ENCODE peak calls at places on chromosomes 13 and 19, in ten cellular contexts. One of them, this sample, is unnamed.
A peak's percentile ranks its signal among the peaks of the same experiment; 100 is the strongest.

GRCh38 chr19:14530005-14530348 is 583 bp downstream of the TECR start:
- DNase-seq in endodermal cell: no peak
- DNase-seq in adrenal gland: no peak
- DNase-seq in PC-3: no peak
- DNase-seq in cardiac muscle cell: no peak
- DNase-seq in effector memory CD4-positive, alpha-beta T cell: no peak
- DNase-seq in CD8-positive, alpha-beta memory T cell: no peak
- DNase-seq in CD4-positive, CD25-positive, alpha-beta regulatory T cell: no peak
- DNase-seq in ascending aorta: no peak
- DNase-seq in esophagus muscularis mucosa: no peak
- DNase-seq in this sample: no peak

GRCh38 chr13:113950451-113951245 is 23.2 kb downstream of the C13orf46 start:
- DNase-seq in endodermal cell: no peak
- DNase-seq in adrenal gland: no peak
- DNase-seq in PC-3: no peak
- DNase-seq in cardiac muscle cell: no peak
- DNase-seq in effector memory CD4-positive, alpha-beta T cell: no peak
- DNase-seq in CD8-positive, alpha-beta memory T cell: no peak
- DNase-seq in CD4-positive, CD25-positive, alpha-beta regulatory T cell: no peak
- DNase-seq in ascending aorta: no peak
- DNase-seq in esophagus muscularis mucosa: no peak
- DNase-seq in this sample: no peak

GRCh38 chr19:39409207-39409885 is 2.7 kb downstream of the ZFP36 start:
- DNase-seq in endodermal cell: peak; percentile 97
- DNase-seq in adrenal gland: peak; percentile 84
- DNase-seq in PC-3: peak; percentile 90
- DNase-seq in cardiac muscle cell: peak; percentile 58
- DNase-seq in effector memory CD4-positive, alpha-beta T cell: peak; percentile 86
- DNase-seq in CD8-positive, alpha-beta memory T cell: peak; percentile 90
- DNase-seq in CD4-positive, CD25-positive, alpha-beta regulatory T cell: peak; percentile 85
- DNase-seq in ascending aorta: peak; percentile 94
- DNase-seq in esophagus muscularis mucosa: peak; percentile 97
- DNase-seq in this sample: no peak

GRCh38 chr13:43815204-43815603 is 28.4 kb upstream of the ENOX1 start:
- DNase-seq in endodermal cell: no peak
- DNase-seq in adrenal gland: no peak
- DNase-seq in PC-3: no peak
- DNase-seq in cardiac muscle cell: peak; percentile 44
- DNase-seq in effector memory CD4-positive, alpha-beta T cell: no peak
- DNase-seq in CD8-positive, alpha-beta memory T cell: no peak
- DNase-seq in CD4-positive, CD25-positive, alpha-beta regulatory T cell: no peak
- DNase-seq in ascending aorta: no peak
- DNase-seq in esophagus muscularis mucosa: no peak
- DNase-seq in this sample: no peak

GRCh38 chr13:87798536-87798935 is 127.4 kb downstream of the SLITRK5 start:
- DNase-seq in endodermal cell: no peak
- DNase-seq in adrenal gland: no peak
- DNase-seq in PC-3: no peak
- DNase-seq in cardiac muscle cell: no peak
- DNase-seq in effector memory CD4-positive, alpha-beta T cell: no peak
- DNase-seq in CD8-positive, alpha-beta memory T cell: no peak
- DNase-seq in CD4-positive, CD25-positive, alpha-beta regulatory T cell: no peak
- DNase-seq in ascending aorta: no peak
- DNase-seq in esophagus muscularis mucosa: no peak
- DNase-seq in this sample: peak; percentile 69

GRCh38 chr13:41458187-41458938 is 1.0 kb downstream of the RGCC start:
- DNase-seq in endodermal cell: peak; percentile 74
- DNase-seq in adrenal gland: peak; percentile 31
- DNase-seq in PC-3: peak; percentile 15
- DNase-seq in cardiac muscle cell: peak; percentile 45
- DNase-seq in effector memory CD4-positive, alpha-beta T cell: no peak
- DNase-seq in CD8-positive, alpha-beta memory T cell: peak; percentile 69
- DNase-seq in CD4-positive, CD25-positive, alpha-beta regulatory T cell: peak; percentile 63
- DNase-seq in ascending aorta: no peak
- DNase-seq in esophagus muscularis mucosa: no peak
- DNase-seq in this sample: no peak

GRCh38 chr19:50500060-50500752 is 10.8 kb downstream of the JOSD2 start:
- DNase-seq in endodermal cell: peak; percentile 77
- DNase-seq in adrenal gland: no peak
- DNase-seq in PC-3: no peak
- DNase-seq in cardiac muscle cell: peak; percentile 96
- DNase-seq in effector memory CD4-positive, alpha-beta T cell: no peak
- DNase-seq in CD8-positive, alpha-beta memory T cell: peak; percentile 52
- DNase-seq in CD4-positive, CD25-positive, alpha-beta regulatory T cell: no peak
- DNase-seq in ascending aorta: no peak
- DNase-seq in esophagus muscularis mucosa: no peak
- DNase-seq in this sample: peak; percentile 97

GRCh38 chr13:100434010-100434763 is 154.4 kb downstream of the GGACT start:
- DNase-seq in endodermal cell: no peak
- DNase-seq in adrenal gland: no peak
- DNase-seq in PC-3: peak; percentile 30
- DNase-seq in cardiac muscle cell: no peak
- DNase-seq in effector memory CD4-positive, alpha-beta T cell: no peak
- DNase-seq in CD8-positive, alpha-beta memory T cell: no peak
- DNase-seq in CD4-positive, CD25-positive, alpha-beta regulatory T cell: no peak
- DNase-seq in ascending aorta: no peak
- DNase-seq in esophagus muscularis mucosa: no peak
- DNase-seq in this sample: no peak

GRCh38 chr13:112124100-112124499 is 57.2 kb downstream of the SOX1 start:
- DNase-seq in endodermal cell: peak; percentile 6
- DNase-seq in adrenal gland: no peak
- DNase-seq in PC-3: no peak
- DNase-seq in cardiac muscle cell: no peak
- DNase-seq in effector memory CD4-positive, alpha-beta T cell: no peak
- DNase-seq in CD8-positive, alpha-beta memory T cell: no peak
- DNase-seq in CD4-positive, CD25-positive, alpha-beta regulatory T cell: no peak
- DNase-seq in ascending aorta: no peak
- DNase-seq in esophagus muscularis mucosa: no peak
- DNase-seq in this sample: peak; percentile 14

GRCh38 chr19:13796301-13797057 is 1.2 kb downstream of the ZSWIM4 start:
- DNase-seq in endodermal cell: peak; percentile 81
- DNase-seq in adrenal gland: peak; percentile 76
- DNase-seq in PC-3: peak; percentile 97
- DNase-seq in cardiac muscle cell: no peak
- DNase-seq in effector memory CD4-positive, alpha-beta T cell: no peak
- DNase-seq in CD8-positive, alpha-beta memory T cell: no peak
- DNase-seq in CD4-positive, CD25-positive, alpha-beta regulatory T cell: no peak
- DNase-seq in ascending aorta: peak; percentile 95
- DNase-seq in esophagus muscularis mucosa: peak; percentile 94
- DNase-seq in this sample: peak; percentile 80

GRCh38 chr13:113209880-113210421 is 538 bp downstream of the CUL4A start:
- DNase-seq in endodermal cell: peak; percentile 88
- DNase-seq in adrenal gland: peak; percentile 58
- DNase-seq in PC-3: peak; percentile 49
- DNase-seq in cardiac muscle cell: peak; percentile 60
- DNase-seq in effector memory CD4-positive, alpha-beta T cell: peak; percentile 78
- DNase-seq in CD8-positive, alpha-beta memory T cell: peak; percentile 86
- DNase-seq in CD4-positive, CD25-positive, alpha-beta regulatory T cell: peak; percentile 81
- DNase-seq in ascending aorta: peak; percentile 73
- DNase-seq in esophagus muscularis mucosa: peak; percentile 93
- DNase-seq in this sample: peak; percentile 53

GRCh38 chr19:43522929-43523328 is 4.1 kb downstream of the ETHE1 start:
- DNase-seq in endodermal cell: no peak
- DNase-seq in adrenal gland: no peak
- DNase-seq in PC-3: no peak
- DNase-seq in cardiac muscle cell: no peak
- DNase-seq in effector memory CD4-positive, alpha-beta T cell: no peak
- DNase-seq in CD8-positive, alpha-beta memory T cell: no peak
- DNase-seq in CD4-positive, CD25-positive, alpha-beta regulatory T cell: no peak
- DNase-seq in ascending aorta: no peak
- DNase-seq in esophagus muscularis mucosa: no peak
- DNase-seq in this sample: no peak

GRCh38 chr19:45630463-45630862 is 8.7 kb downstream of the EML2 start:
- DNase-seq in endodermal cell: no peak
- DNase-seq in adrenal gland: no peak
- DNase-seq in PC-3: peak; percentile 89
- DNase-seq in cardiac muscle cell: no peak
- DNase-seq in effector memory CD4-positive, alpha-beta T cell: no peak
- DNase-seq in CD8-positive, alpha-beta memory T cell: no peak
- DNase-seq in CD4-positive, CD25-positive, alpha-beta regulatory T cell: no peak
- DNase-seq in ascending aorta: no peak
- DNase-seq in esophagus muscularis mucosa: no peak
- DNase-seq in this sample: no peak

DNA sequence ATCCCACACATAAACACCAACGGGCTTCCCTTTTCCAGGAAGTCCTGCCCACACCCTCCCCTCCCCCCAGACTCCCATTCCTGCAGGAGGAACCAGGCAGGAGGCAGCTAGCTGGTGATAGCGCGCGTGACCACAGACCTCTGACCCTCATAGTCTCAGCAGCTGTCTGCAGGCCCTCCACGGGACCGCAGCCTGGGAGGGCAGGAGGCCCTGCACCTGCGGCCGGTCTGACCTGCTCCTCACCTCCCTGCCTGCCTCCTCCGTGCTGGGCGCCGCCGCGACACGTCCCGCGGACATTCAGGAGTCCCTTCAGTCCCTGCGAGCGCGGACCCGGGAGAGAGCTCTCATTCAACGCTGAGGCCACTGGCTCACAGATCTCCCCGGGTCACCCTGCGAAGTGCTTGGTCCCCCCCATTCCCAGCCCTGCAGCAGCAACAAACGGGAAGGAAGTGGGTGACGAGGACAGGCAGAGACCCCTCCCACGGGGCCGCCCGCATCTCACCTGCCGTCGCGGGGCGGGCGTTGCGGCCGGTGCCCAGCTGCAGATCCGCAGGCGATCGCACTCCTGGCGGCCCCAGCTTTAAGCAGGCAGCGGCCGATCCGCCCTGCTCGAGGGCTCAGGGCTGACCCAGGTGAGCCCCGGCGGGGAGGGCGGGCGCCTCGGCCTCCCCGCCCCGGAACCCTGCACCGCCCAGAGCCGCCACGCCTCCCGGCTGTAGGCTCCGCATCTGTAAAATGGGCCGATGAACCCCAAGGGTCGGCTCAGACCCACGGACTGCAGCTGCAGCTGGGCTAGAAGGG is 1.1 kb upstream of the ACP5 start:
- DNase-seq in endodermal cell: peak; percentile 75
- DNase-seq in adrenal gland: peak; percentile 46
- DNase-seq in PC-3: no peak
- DNase-seq in cardiac muscle cell: peak; percentile 20
- DNase-seq in effector memory CD4-positive, alpha-beta T cell: no peak
- DNase-seq in CD8-positive, alpha-beta memory T cell: peak; percentile 56
- DNase-seq in CD4-positive, CD25-positive, alpha-beta regulatory T cell: peak; percentile 43
- DNase-seq in ascending aorta: no peak
- DNase-seq in esophagus muscularis mucosa: no peak
- DNase-seq in this sample: peak; percentile 57
- H3K4me1 ChIP-seq in endodermal cell: no peaks in the 10 kb centered on the region
- H3K4me1 ChIP-seq in adrenal gland: peaks cover 5% of the 10 kb centered on the region
- H3K4me1 ChIP-seq in PC-3: no peaks in the 10 kb centered on the region
- H3K4me1 ChIP-seq in cardiac muscle cell: no peaks in the 10 kb centered on the region
- H3K4me1 ChIP-seq in effector memory CD4-positive, alpha-beta T cell: peaks cover 20% of the 10 kb centered on the region
- H3K4me1 ChIP-seq in CD8-positive, alpha-beta memory T cell: peaks cover 47% of the 10 kb centered on the region
- H3K4me1 ChIP-seq in CD4-positive, CD25-positive, alpha-beta regulatory T cell: peaks cover 43% of the 10 kb centered on the region
- H3K4me1 ChIP-seq in ascending aorta: peaks cover 3% of the 10 kb centered on the region
- H3K4me1 ChIP-seq in esophagus muscularis mucosa: peaks cover 19% of the 10 kb centered on the region
- H3K4me1 ChIP-seq in this sample: no peaks in the 10 kb centered on the region

GRCh38 chr13:97276862-97277269 is 54.7 kb downstream of the MBNL2 start:
- DNase-seq in endodermal cell: no peak
- DNase-seq in adrenal gland: no peak
- DNase-seq in PC-3: no peak
- DNase-seq in cardiac muscle cell: no peak
- DNase-seq in effector memory CD4-positive, alpha-beta T cell: no peak
- DNase-seq in CD8-positive, alpha-beta memory T cell: no peak
- DNase-seq in CD4-positive, CD25-positive, alpha-beta regulatory T cell: no peak
- DNase-seq in ascending aorta: no peak
- DNase-seq in esophagus muscularis mucosa: no peak
- DNase-seq in this sample: no peak
- H3K27ac ChIP-seq in endodermal cell: no peak overlapping the region
- H3K27ac ChIP-seq in adrenal gland: no peak overlapping the region
- H3K27ac ChIP-seq in PC-3: no peak overlapping the region
- H3K27ac ChIP-seq in cardiac muscle cell: no peak overlapping the region
- H3K27ac ChIP-seq in effector memory CD4-positive, alpha-beta T cell: no peak overlapping the region
- H3K27ac ChIP-seq in CD8-positive, alpha-beta memory T cell: no peak overlapping the region
- H3K27ac ChIP-seq in CD4-positive, CD25-positive, alpha-beta regulatory T cell: no peak overlapping the region
- H3K27ac ChIP-seq in ascending aorta: peak overlapping the region; percentile 84
- H3K27ac ChIP-seq in esophagus muscularis mucosa: peak overlapping the region; percentile 83
- H3K27ac ChIP-seq in this sample: no peak overlapping the region

GRCh38 chr13:30145709-30146367 is 161.5 kb downstream of the KATNAL1 start:
- DNase-seq in endodermal cell: no peak
- DNase-seq in adrenal gland: no peak
- DNase-seq in PC-3: no peak
- DNase-seq in cardiac muscle cell: no peak
- DNase-seq in effector memory CD4-positive, alpha-beta T cell: no peak
- DNase-seq in CD8-positive, alpha-beta memory T cell: no peak
- DNase-seq in CD4-positive, CD25-positive, alpha-beta regulatory T cell: no peak
- DNase-seq in ascending aorta: no peak
- DNase-seq in esophagus muscularis mucosa: no peak
- DNase-seq in this sample: no peak
- H3K4me1 ChIP-seq in endodermal cell: no peaks in the 10 kb centered on the region
- H3K4me1 ChIP-seq in adrenal gland: peaks cover 11% of the 10 kb centered on the region
- H3K4me1 ChIP-seq in PC-3: peaks cover 21% of the 10 kb centered on the region
- H3K4me1 ChIP-seq in cardiac muscle cell: peaks cover 9% of the 10 kb centered on the region
- H3K4me1 ChIP-seq in effector memory CD4-positive, alpha-beta T cell: peaks cover 81% of the 10 kb centered on the region
- H3K4me1 ChIP-seq in CD8-positive, alpha-beta memory T cell: peaks cover 78% of the 10 kb centered on the region
- H3K4me1 ChIP-seq in CD4-positive, CD25-positive, alpha-beta regulatory T cell: peaks cover 69% of the 10 kb centered on the region
- H3K4me1 ChIP-seq in ascending aorta: no peaks in the 10 kb centered on the region
- H3K4me1 ChIP-seq in esophagus muscularis mucosa: peaks cover 27% of the 10 kb centered on the region
- H3K4me1 ChIP-seq in this sample: peaks cover 11% of the 10 kb centered on the region

DNA sequence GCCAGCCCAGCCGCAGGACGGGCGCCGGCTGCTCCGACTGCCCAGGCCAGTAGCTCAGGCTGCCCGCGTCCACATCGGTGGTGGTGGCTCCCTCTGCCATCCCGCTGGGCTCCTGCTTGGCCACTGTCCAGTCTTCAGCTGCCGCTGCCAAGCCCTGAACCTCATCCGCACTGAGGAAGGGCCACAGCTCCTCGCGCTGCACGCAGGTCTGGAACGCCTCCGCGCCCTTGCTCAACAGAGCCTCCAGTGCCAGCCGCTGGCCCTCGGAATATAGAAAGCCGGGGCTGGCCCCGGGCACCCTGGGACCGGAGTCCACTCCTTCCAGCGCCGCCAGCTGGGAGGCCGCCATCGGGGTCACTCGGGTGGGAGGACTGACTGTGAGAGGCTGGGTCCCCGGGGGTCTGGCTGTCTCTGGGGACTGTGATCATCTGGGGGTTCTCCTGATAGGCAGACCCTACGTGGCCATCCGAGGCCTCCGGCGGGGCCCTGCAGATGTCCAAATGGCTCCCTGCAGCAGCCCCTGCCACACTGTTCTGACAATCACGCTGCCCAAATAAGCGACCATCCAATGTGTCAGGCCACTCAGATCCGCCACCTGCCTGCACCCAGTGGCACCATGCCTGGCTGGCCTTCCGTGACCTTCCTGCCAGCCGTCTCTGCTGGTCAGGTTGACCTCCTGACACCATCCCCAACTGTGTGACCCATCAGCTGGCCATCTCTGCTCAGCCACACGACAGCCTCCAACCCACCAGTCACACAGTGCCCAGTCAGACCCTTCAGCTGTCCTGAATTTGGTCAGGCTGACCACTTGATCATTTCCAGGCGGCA is 1.6 kb downstream of the FAM83E start:
- DNase-seq in endodermal cell: no peak
- DNase-seq in adrenal gland: no peak
- DNase-seq in PC-3: no peak
- DNase-seq in cardiac muscle cell: no peak
- DNase-seq in effector memory CD4-positive, alpha-beta T cell: no peak
- DNase-seq in CD8-positive, alpha-beta memory T cell: no peak
- DNase-seq in CD4-positive, CD25-positive, alpha-beta regulatory T cell: no peak
- DNase-seq in ascending aorta: no peak
- DNase-seq in esophagus muscularis mucosa: no peak
- DNase-seq in this sample: no peak
- H3K27ac ChIP-seq in endodermal cell: no peak overlapping the region
- H3K27ac ChIP-seq in adrenal gland: no peak overlapping the region
- H3K27ac ChIP-seq in PC-3: no peak overlapping the region
- H3K27ac ChIP-seq in cardiac muscle cell: peak overlapping the region; percentile 83
- H3K27ac ChIP-seq in effector memory CD4-positive, alpha-beta T cell: no peak overlapping the region
- H3K27ac ChIP-seq in CD8-positive, alpha-beta memory T cell: no peak overlapping the region
- H3K27ac ChIP-seq in CD4-positive, CD25-positive, alpha-beta regulatory T cell: no peak overlapping the region
- H3K27ac ChIP-seq in ascending aorta: no peak overlapping the region
- H3K27ac ChIP-seq in esophagus muscularis mucosa: no peak overlapping the region
- H3K27ac ChIP-seq in this sample: no peak overlapping the region

GRCh38 chr13:24923305-24923640 is 159.3 kb downstream of the RNF17 start:
- DNase-seq in endodermal cell: no peak
- DNase-seq in adrenal gland: peak; percentile 16
- DNase-seq in PC-3: peak; percentile 15
- DNase-seq in cardiac muscle cell: no peak
- DNase-seq in effector memory CD4-positive, alpha-beta T cell: no peak
- DNase-seq in CD8-positive, alpha-beta memory T cell: no peak
- DNase-seq in CD4-positive, CD25-positive, alpha-beta regulatory T cell: no peak
- DNase-seq in ascending aorta: no peak
- DNase-seq in esophagus muscularis mucosa: no peak
- DNase-seq in this sample: no peak
- H3K4me1 ChIP-seq in endodermal cell: peaks cover 3% of the 10 kb centered on the region
- H3K4me1 ChIP-seq in adrenal gland: peaks cover 6% of the 10 kb centered on the region
- H3K4me1 ChIP-seq in PC-3: peaks cover 20% of the 10 kb centered on the region
- H3K4me1 ChIP-seq in cardiac muscle cell: peaks cover 9% of the 10 kb centered on the region
- H3K4me1 ChIP-seq in effector memory CD4-positive, alpha-beta T cell: peaks cover 5% of the 10 kb centered on the region
- H3K4me1 ChIP-seq in CD8-positive, alpha-beta memory T cell: peaks cover 7% of the 10 kb centered on the region
- H3K4me1 ChIP-seq in CD4-positive, CD25-positive, alpha-beta regulatory T cell: peaks cover 7% of the 10 kb centered on the region
- H3K4me1 ChIP-seq in ascending aorta: no peaks in the 10 kb centered on the region
- H3K4me1 ChIP-seq in esophagus muscularis mucosa: peaks cover 13% of the 10 kb centered on the region
- H3K4me1 ChIP-seq in this sample: peaks cover 5% of the 10 kb centered on the region

This sample was measured in SJCRH30.